ENCODE peak calls at places on chromosomes 12 and 14, in nine cellular contexts. T is mucosa of descending colon; E is CD4-positive, CD25-positive, alpha-beta regulatory T cell; M is tibial nerve; R is fibroblast of lung; N is upper lobe of right lung; K is IMR-90; Q is H1; G is foreskin fibroblast. W is an unnamed sample.

GRCh38 chr14:105201928-105202513 is 20.9 kb upstream of the NUDT14 start:
- DNase-seq in E (peak), R (no peak), M (no peak), N (no peak), T (no peak), K (no peak), G (no peak), Q (no peak), W (no peak)

GRCh38 chr12:41663487-41664258 is 475.6 kb downstream of the PDZRN4 start:
- DNase-seq in Q (no peak), N (no peak), E (no peak), K (peak), R (peak), G (no peak), T (no peak), M (no peak), W (peak)

GRCh38 chr12:120214626-120215356 is 13.9 kb upstream of the RPLP0 start:
- DNase-seq in K (no peak), R (no peak), Q (no peak), M (no peak), E (no peak), T (peak), N (no peak), G (no peak), W (no peak)

GRCh38 chr12:3417937-3418336 is 73.1 kb upstream of the PRMT8 start:
- DNase-seq in K (no peak), R (no peak), G (no peak), Q (no peak), E (no peak), T (no peak), M (no peak), N (no peak), W (no peak)

GRCh38 chr12:13195848-13196301 is 651 bp upstream of the EMP1 start:
- DNase-seq in Q (no peak), T (no peak), R (peak), N (no peak), M (no peak), E (no peak), K (peak), G (peak), W (no peak)

GRCh38 chr12:42541965-42542364 is 47.6 kb downstream of the PRICKLE1 start:
- DNase-seq in T (no peak), E (no peak), K (no peak), G (no peak), M (no peak), Q (no peak), R (no peak), N (no peak), W (no peak)

GRCh38 chr14:55446127-55446736 is 5.8 kb upstream of the TBPL2 start:
- DNase-seq in N (no peak), K (peak), R (peak), Q (peak), M (no peak), T (no peak), G (peak), E (peak), W (peak)

GRCh38 chr12:47021298-47021697 is 58.1 kb upstream of the PCED1B start:
- DNase-seq in N (no peak), G (peak), K (peak), R (peak), Q (no peak), M (no peak), T (no peak), E (peak), W (peak)

GRCh38 chr12:14874882-14875281 is 10.8 kb downstream of the MGP start:
- DNase-seq in T (no peak), G (peak), M (no peak), E (no peak), R (peak), Q (no peak), K (peak), N (no peak), W (no peak)

GRCh38 chr12:70402597-70402996 is 36.5 kb downstream of the KCNMB4 start:
- DNase-seq in G (no peak), K (no peak), T (no peak), R (no peak), N (no peak), E (no peak), M (no peak), Q (no peak), W (no peak)

GRCh38 chr12:117026343-117026742 is 72.9 kb downstream of the TESC start:
- DNase-seq in E (no peak), R (no peak), N (no peak), M (no peak), G (no peak), T (no peak), Q (no peak), K (no peak), W (no peak)

GRCh38 chr14:77344597-77344996 is 23.8 kb downstream of the GSTZ1 start:
- DNase-seq in K (peak), N (no peak), M (no peak), G (no peak), T (no peak), R (no peak), Q (no peak), E (no peak), W (no peak)

GRCh38 chr14:53306267-53306721 is 153.2 kb upstream of the DDHD1 start:
- DNase-seq in Q (peak), E (peak), M (peak), K (peak), N (peak), T (peak), R (peak), G (peak), W (no peak)

GRCh38 chr12:106140223-106140986 is 1.7 kb upstream of the NUAK1 start:
- DNase-seq in N (no peak), R (no peak), E (no peak), K (no peak), G (no peak), Q (no peak), M (no peak), T (no peak), W (no peak)

GRCh38 chr14:34331728-34332623 is 130.1 kb downstream of the SPTSSA start:
- DNase-seq in K (peak), N (peak), M (peak), E (peak), G (no peak), T (peak), R (peak), Q (peak), W (peak)

GRCh38 chr12:34405286-34406227 is 383.3 kb downstream of the ALG10 start:
- DNase-seq in Q (peak), R (no peak), E (no peak), G (no peak), M (peak), T (peak), N (peak), K (no peak), W (no peak)

GRCh38 chr12:56143870-56144269 is 8.5 kb upstream of the MYL6B start:
- DNase-seq in R (no peak), E (no peak), M (no peak), G (no peak), N (no peak), T (no peak), K (no peak), Q (no peak), W (no peak)

GRCh38 chr14:98903371-98903770 is 368.6 kb downstream of the BCL11B start:
- DNase-seq in K (no peak), Q (no peak), N (no peak), E (no peak), T (no peak), R (no peak), M (no peak), G (no peak), W (no peak)

GRCh38 chr14:92693998-92694780 is 54.2 kb downstream of the LGMN start:
- DNase-seq in T (no peak), G (no peak), M (no peak), E (no peak), N (peak), K (no peak), R (peak), Q (no peak), W (no peak)

GRCh38 chr12:68374315-68374982 is 42.3 kb upstream of the MDM1 start:
- DNase-seq in E (peak), R (no peak), M (no peak), T (no peak), G (no peak), K (no peak), N (no peak), Q (no peak), W (no peak)

GRCh38 chr14:91253795-91254323 is 9.4 kb upstream of the GPR68 start:
- DNase-seq in K (no peak), E (no peak), Q (peak), M (no peak), R (no peak), G (no peak), N (no peak), T (peak), W (no peak)
- H3K4me3 ChIP-seq in K (peak), E (no peak), Q (peak), M (peak), R (peak), G (peak), N (peak), T (no peak), W (peak)

DNA sequence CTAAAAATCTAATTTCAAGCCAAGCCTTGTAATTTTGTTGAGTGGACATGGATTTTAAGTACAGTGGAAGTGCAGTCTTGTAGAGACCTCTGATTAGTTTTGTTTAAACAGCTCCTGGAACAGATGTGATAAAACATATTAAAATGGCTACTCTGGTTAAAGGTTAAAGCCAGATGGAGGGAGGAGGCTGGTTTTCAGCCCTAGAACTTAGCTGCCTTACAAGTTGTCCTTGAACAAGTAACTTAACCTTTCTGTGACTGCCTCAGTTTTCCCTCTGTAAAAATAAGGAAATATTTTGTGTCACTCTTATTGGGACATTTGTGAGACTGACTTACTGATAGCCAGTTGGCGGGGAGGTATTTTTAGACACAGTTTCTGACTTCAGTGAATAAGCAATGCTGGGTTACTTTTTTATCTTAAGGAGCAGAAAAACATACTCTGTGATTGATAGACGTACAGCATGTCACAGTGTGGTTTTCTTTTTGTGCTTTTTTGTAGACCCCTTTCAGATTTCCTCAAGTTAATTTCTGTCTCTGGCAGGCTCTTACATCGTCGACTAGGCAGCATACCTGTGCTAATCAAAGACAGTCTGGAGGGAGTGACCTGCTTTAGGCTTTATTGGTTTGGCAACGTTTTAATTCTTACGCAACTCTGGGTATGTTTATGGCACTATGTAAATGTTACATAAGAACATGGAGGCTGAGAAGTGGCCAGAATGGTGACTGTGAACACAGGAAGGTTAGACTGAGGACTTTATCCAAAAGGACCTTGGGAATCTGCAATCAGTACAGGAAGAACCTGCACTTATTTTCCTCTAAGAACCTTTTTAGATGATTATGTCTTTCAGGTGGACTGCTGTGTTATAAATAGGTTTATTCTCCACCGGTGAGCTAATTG is 3.2 kb downstream of the ACVR1B start:
- DNase-seq in Q (no peak), R (no peak), T (no peak), G (no peak), E (no peak), N (no peak), K (no peak), M (no peak), W (no peak)
- H3K4me3 ChIP-seq in Q (no peak), R (peak), T (no peak), G (no peak), E (no peak), N (no peak), K (no peak), M (no peak), W (no peak)

GRCh38 chr14:63737582-63738006 is 9.7 kb upstream of the SGPP1 start:
- DNase-seq in N (no peak), M (no peak), G (no peak), K (no peak), T (no peak), E (peak), Q (no peak), R (peak), W (no peak)
- H3K4me3 ChIP-seq in N (no peak), M (no peak), G (no peak), K (no peak), T (no peak), E (peak), Q (no peak), R (no peak), W (no peak)

DNA sequence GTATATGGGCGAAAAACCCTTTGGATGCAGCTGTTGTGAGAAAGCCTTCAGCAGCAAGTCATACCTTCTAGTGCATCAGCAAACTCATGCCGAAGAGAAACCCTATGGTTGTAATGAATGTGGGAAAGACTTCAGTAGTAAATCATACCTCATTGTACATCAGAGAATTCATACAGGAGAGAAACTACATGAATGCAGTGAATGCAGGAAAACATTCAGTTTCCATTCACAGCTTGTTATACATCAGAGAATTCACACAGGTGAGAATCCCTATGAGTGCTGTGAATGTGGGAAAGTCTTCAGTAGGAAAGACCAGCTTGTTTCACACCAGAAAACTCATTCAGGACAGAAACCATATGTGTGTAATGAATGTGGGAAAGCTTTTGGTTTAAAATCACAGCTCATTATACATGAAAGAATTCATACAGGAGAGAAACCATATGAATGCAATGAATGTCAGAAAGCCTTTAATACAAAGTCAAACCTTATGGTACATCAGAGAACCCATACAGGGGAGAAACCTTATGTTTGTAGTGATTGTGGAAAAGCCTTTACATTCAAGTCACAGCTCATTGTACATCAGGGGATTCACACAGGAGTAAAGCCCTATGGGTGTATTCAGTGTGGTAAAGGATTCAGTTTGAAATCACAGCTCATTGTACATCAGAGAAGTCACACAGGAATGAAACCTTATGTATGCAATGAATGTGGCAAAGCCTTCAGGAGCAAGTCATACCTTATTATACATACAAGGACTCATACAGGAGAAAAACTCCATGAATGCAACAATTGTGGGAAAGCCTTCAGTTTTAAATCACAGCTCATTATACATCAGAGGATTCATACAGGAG is 21.4 kb downstream of the ZNF268 start:
- DNase-seq in Q (no peak), K (no peak), E (no peak), M (no peak), G (no peak), N (no peak), R (peak), T (no peak), W (no peak)
- H3K4me3 ChIP-seq in Q (peak), K (no peak), E (peak), M (no peak), G (no peak), N (no peak), R (no peak), T (no peak), W (no peak)

W was measured in NT2/D1.